ENCODE peak calls at places on chromosomes 3 and 15, in four cellular contexts. Y, N, H and S are unnamed samples.

GRCh38 chr3:139935866-139936817 is 1.2 kb downstream of the CLSTN2 start:
- DNase-seq in Y (no peak), N (peak), H (peak), S (peak)

GRCh38 chr3:119352235-119352634 is 58.1 kb downstream of the ARHGAP31 start:
- DNase-seq in Y (peak), N (no peak), H (no peak), S (no peak)

GRCh38 chr15:35141743-35142356 is 56.8 kb upstream of the NANOGP8 start:
- DNase-seq in Y (no peak), N (no peak), H (no peak), S (no peak)

GRCh38 chr3:113245775-113246174 is 34.4 kb downstream of the BOC start:
- DNase-seq in Y (no peak), N (no peak), H (no peak), S (no peak)

GRCh38 chr3:144496116-144496835 is 524.7 kb downstream of the DIPK2A start:
- DNase-seq in Y (no peak), N (no peak), H (no peak), S (no peak)

GRCh38 chr3:111700054-111700453 is 104.9 kb upstream of the ZBED2 start:
- DNase-seq in Y (no peak), N (no peak), H (no peak), S (no peak)

GRCh38 chr3:177905895-177906511 is 630.2 kb upstream of the KCNMB2 start:
- DNase-seq in Y (no peak), N (no peak), H (no peak), S (no peak)

GRCh38 chr3:10511809-10512494 is 6.6 kb upstream of the ATP2B2 start:
- DNase-seq in Y (no peak), N (no peak), H (no peak), S (no peak)

GRCh38 chr3:23052230-23053019 is 150.7 kb upstream of the UBE2E2 start:
- DNase-seq in Y (no peak), N (no peak), H (no peak), S (no peak)

GRCh38 chr3:38331257-38332022 is 15.1 kb upstream of the XYLB start:
- DNase-seq in Y (no peak), N (no peak), H (no peak), S (no peak)

GRCh38 chr15:68354923-68355322 is 77.0 kb downstream of the ITGA11 start:
- DNase-seq in Y (no peak), N (no peak), H (no peak), S (no peak)

GRCh38 chr3:16182612-16183011 is 8.1 kb downstream of the GALNT15 start:
- DNase-seq in Y (no peak), N (no peak), H (no peak), S (no peak)

GRCh38 chr3:24510030-24510648 is 15.5 kb upstream of the THRB start:
- DNase-seq in Y (no peak), N (no peak), H (no peak), S (no peak)

GRCh38 chr3:188339410-188340295 is 185.7 kb downstream of the LPP start:
- DNase-seq in Y (no peak), N (no peak), H (no peak), S (no peak)

GRCh38 chr3:41583014-41583413 is 378.9 kb downstream of the ULK4 start:
- DNase-seq in Y (no peak), N (no peak), H (no peak), S (no peak)

GRCh38 chr3:134079111-134079531 is 49.4 kb upstream of the SLCO2A1 start:
- DNase-seq in Y (no peak), N (no peak), H (no peak), S (no peak)

GRCh38 chr3:37074178-37074577 is 80.9 kb downstream of the MLH1 start:
- DNase-seq in Y (no peak), N (no peak), H (no peak), S (no peak)

GRCh38 chr3:133838296-133838789 is 32.7 kb downstream of the SRPRB start:
- DNase-seq in Y (no peak), N (no peak), H (no peak), S (no peak)

GRCh38 chr3:157065201-157065600 is 94.7 kb downstream of the CCNL1 start:
- DNase-seq in Y (no peak), N (no peak), H (no peak), S (no peak)

GRCh38 chr3:112776000-112776399 is 70.7 kb downstream of the CD200R1L start:
- DNase-seq in Y (no peak), N (no peak), H (no peak), S (no peak)

GRCh38 chr3:20185364-20185732 is 658 bp downstream of the SGO1 start:
- DNase-seq in Y (no peak), N (no peak), H (no peak), S (peak)

GRCh38 chr3:146605106-146605505 is at the start of gene PLSCR5:
- DNase-seq in Y (no peak), N (no peak), H (no peak), S (no peak)

GRCh38 chr15:63358296-63359029 is 23.2 kb downstream of the CA12 start:
- DNase-seq in Y (no peak), N (no peak), H (no peak), S (no peak)

GRCh38 chr3:12638105-12638504 is 25.8 kb downstream of the RAF1 start:
- DNase-seq in Y (no peak), N (no peak), H (no peak), S (no peak)

GRCh38 chr3:57062119-57062631 is 1.7 kb downstream of the SPATA12 start:
- DNase-seq in Y (no peak), N (no peak), H (no peak), S (no peak)

GRCh38 chr3:157285966-157286365 is 126.0 kb upstream of the CCNL1 start:
- DNase-seq in Y (no peak), N (no peak), H (no peak), S (no peak)

GRCh38 chr3:52144034-52144795 is 10.0 kb downstream of the POC1A start:
- DNase-seq in Y (peak), N (peak), H (peak), S (peak)

GRCh38 chr3:39064646-39065045 is 12.8 kb downstream of the WDR48 start:
- DNase-seq in Y (no peak), N (no peak), H (no peak), S (no peak)

GRCh38 chr3:195873971-195874370 is 34.4 kb downstream of the TNK2 start:
- DNase-seq in Y (no peak), N (no peak), H (no peak), S (peak)

GRCh38 chr3:194961149-194961548 is 275.5 kb downstream of the FAM43A start:
- DNase-seq in Y (no peak), N (no peak), H (no peak), S (no peak)

GRCh38 chr3:196007744-196008143 is 74.1 kb downstream of the TFRC start:
- DNase-seq in Y (no peak), N (no peak), H (no peak), S (no peak)

GRCh38 chr3:50660386-50660785 is 14.3 kb upstream of the DOCK3 start:
- DNase-seq in Y (no peak), N (no peak), H (no peak), S (no peak)
- TF ChIP-seq CTCF in Y (no peak), N (no peak), H (no peak), S (no peak)

GRCh38 chr15:29934251-29934650 is 112.0 kb upstream of the TJP1 start:
- DNase-seq in Y (no peak), N (no peak), H (no peak), S (no peak)
- TF ChIP-seq CTCF in Y (no peak), N (no peak), H (no peak), S (no peak)

DNA sequence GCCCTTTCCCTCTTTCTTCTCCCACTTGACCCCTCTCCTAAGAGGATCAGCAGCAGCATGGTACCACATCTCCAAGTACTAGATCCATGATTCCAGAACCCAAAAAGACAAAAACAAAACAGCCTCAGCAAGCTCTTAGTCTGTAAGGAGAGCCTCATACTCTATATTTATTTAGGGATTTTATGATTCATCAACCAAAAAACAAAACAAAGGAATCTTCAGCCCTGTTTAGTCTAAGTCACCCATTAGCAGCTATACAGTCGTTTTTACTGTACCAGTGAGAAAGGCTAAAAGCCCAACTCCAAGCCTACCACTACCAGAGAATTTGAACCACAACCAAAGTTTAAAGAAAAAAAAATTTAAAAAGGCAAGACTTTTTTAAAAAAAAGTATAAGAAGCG is 1020.3 kb upstream of the CADM2 start:
- DNase-seq in Y (no peak), N (no peak), H (no peak), S (no peak)
- TF ChIP-seq CTCF in Y (no peak), N (no peak), H (no peak), S (no peak)

GRCh38 chr15:80633235-80633634 is 61.9 kb upstream of the ABHD17C start:
- DNase-seq in Y (no peak), N (no peak), H (no peak), S (no peak)

GRCh38 chr15:80626643-80627120 is 68.4 kb upstream of the ABHD17C start:
- DNase-seq in Y (no peak), N (no peak), H (no peak), S (no peak)

GRCh38 chr15:80636675-80637074 is 58.4 kb upstream of the ABHD17C start:
- DNase-seq in Y (no peak), N (no peak), H (no peak), S (no peak)

GRCh38 chr15:80635953-80636352 is 59.2 kb upstream of the ABHD17C start:
- DNase-seq in Y (no peak), N (no peak), H (no peak), S (no peak)

DNA sequence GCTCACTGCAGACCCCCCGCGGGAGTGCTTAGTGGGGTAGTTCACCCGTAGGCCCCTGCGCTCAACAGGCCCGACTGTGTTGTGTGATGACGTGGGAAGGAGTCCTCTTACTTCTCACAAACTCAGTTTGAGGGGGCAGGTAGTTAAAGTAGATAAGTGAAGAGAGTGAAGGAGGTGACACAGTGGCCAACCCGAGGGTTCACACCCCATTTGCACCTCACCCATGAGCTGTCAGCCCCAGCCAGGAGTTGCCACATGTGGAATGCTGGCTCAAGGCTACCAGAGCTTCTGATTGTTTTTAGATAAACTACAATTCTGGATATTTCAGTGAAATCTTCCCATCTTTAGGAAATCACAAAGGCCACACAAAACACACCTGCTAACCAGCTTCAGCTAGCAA is 64.1 kb upstream of the ABHD17C start:
- DNase-seq in Y (no peak), N (no peak), H (no peak), S (no peak)
- TF ChIP-seq CTCF in Y (no peak), N (no peak), H (no peak), S (no peak)

DNA sequence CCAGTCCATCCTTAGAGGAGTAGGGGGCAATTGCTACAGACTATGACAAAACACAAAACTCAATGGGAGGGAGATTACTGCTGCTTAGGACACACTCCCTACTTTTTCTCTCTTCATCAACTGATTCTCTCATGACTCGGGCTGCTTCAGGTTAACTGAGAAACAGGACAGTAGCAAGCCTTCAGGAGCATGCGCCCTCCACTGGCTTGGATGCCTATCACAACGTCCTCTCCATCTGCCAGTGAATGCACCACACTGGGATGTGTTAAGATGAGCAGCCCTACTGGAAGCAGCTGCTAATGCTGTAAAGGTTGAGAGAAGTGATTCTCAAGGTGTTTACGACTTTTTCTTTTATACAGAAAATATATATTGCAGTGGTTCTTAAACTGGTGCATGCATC is 542.3 kb downstream of the EDEM1 start:
- DNase-seq in Y (no peak), N (no peak), H (no peak), S (no peak)
- TF ChIP-seq CTCF in Y (no peak), N (no peak), H (no peak), S (no peak)

DNA sequence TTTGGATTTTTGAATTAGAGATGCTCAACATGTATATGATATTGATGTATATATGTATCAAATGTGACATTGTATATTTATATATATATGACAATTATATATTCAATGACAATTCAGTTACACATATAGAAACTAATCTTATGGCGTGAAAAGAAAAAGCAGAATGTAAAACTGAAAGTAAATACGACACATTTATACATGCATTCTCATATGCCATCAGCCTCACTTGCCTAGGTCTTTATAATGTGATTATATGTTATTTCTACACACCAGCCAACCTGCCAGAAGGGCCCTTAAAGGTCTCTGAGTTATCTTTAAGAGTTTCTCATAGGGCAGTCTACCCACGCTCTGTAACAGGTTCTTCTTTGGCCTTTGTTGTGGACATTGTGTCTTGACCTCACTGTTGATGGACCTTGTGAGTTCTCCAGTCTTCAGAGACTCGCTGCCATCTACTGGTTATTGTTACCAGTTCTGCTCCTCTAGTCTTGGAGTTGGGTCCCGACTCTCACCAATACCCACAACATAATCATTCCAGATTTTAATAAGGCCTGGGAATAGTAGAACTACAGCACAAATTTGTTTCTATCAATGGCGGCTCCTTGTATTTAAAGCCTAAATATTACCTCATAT is 371.5 kb upstream of the GOLIM4 start:
- DNase-seq in Y (no peak), N (no peak), H (no peak), S (no peak)
- TF ChIP-seq CTCF in Y (no peak), N (peak), H (peak), S (peak)

GRCh38 chr3:185353823-185354614 is 8.9 kb upstream of the MAP3K13 start:
- DNase-seq in Y (peak), N (peak), H (peak), S (peak)
- TF ChIP-seq CTCF in Y (peak), N (peak), H (peak), S (peak)

GRCh38 chr3:18562364-18563154 is 137.4 kb upstream of the SATB1 start:
- DNase-seq in Y (no peak), N (no peak), H (no peak), S (no peak)

GRCh38 chr3:18556503-18556902 is 131.4 kb upstream of the SATB1 start:
- DNase-seq in Y (peak), N (no peak), H (no peak), S (no peak)

GRCh38 chr3:18559323-18559972 is 134.3 kb upstream of the SATB1 start:
- DNase-seq in Y (peak), N (peak), H (no peak), S (peak)

GRCh38 chr3:18556001-18556408 is 130.9 kb upstream of the SATB1 start:
- DNase-seq in Y (no peak), N (no peak), H (no peak), S (no peak)

GRCh38 chr3:18558526-18558925 is 133.4 kb upstream of the SATB1 start:
- DNase-seq in Y (no peak), N (no peak), H (no peak), S (no peak)
- TF ChIP-seq CTCF in Y (no peak), N (no peak), H (no peak), S (no peak)

DNA sequence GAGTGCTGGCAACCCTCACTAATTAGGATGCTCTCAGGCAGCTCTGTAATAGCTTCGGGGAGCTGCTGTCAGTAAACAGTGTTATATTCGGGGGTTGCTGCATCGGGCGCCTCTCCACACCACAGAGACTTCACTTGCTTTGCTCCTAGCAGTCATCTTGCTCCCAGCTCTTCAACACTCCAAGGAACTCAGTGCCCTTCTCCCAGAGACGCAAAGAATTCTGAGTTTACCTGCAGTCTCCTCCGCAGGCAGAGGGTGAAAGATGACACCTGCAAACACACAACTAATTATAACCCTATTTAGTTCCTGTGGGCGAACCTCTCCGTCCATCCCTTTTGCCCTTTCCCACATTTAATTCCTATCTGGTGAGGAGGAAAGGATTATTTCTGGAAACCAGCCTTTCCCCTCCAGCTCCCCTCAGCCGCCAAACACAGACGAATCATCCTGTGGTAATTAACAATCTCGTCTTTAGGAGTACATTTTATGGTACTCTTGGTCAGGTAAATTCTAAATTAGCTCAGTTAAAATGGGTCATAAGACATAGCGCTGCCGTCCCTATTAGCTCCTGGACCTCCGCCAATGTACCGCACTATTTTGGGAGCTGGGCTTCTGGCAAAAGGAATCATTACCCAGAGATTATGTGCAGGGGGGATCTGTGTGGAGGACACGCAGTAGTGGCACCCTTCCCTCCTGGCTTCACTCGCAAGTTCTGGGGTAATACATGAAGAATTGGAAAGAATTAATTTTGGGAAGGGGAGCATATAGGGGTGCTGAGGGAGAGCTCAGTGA is 68.4 kb upstream of the ONECUT1 start:
- DNase-seq in Y (no peak), N (no peak), H (no peak), S (no peak)
- TF ChIP-seq CTCF in Y (no peak), N (no peak), H (no peak), S (no peak)